ENCODE peak calls at places on chromosomes 13 and 19, in six cellular contexts. X is tibial nerve, E is psoas muscle, J is dorsolateral prefrontal cortex, B is uterus, Z is right atrium auricular region. M is an unnamed sample.

GRCh38 chr19:17429661-17430101 is 9.8 kb downstream of the MVB12A start:
- DNase-seq in B (peak), Z (no peak), X (no peak), J (no peak), E (peak), M (no peak)

GRCh38 chr13:20264271-20265018 is 32.3 kb upstream of the GJB6 start:
- DNase-seq in E (no peak), X (no peak), B (no peak), J (no peak), Z (no peak), M (no peak)

GRCh38 chr19:6739884-6740588 is 556 bp downstream of the TRIP10 start:
- DNase-seq in J (no peak), E (peak), X (no peak), Z (no peak), B (no peak), M (peak)

GRCh38 chr13:58397596-58398387 is 766.2 kb downstream of the PCDH17 start:
- DNase-seq in X (no peak), Z (no peak), J (no peak), E (no peak), B (no peak), M (no peak)

GRCh38 chr13:48158290-48158689 is 63.4 kb upstream of the MED4 start:
- DNase-seq in E (no peak), B (no peak), J (no peak), Z (no peak), X (no peak), M (no peak)

GRCh38 chr13:25581351-25581750 is 209.6 kb downstream of the ATP8A2 start:
- DNase-seq in J (no peak), E (no peak), B (no peak), X (no peak), Z (no peak), M (no peak)

GRCh38 chr19:38728752-38729541 is 15.3 kb downstream of the CAPN12 start:
- DNase-seq in X (no peak), E (no peak), J (no peak), Z (no peak), B (peak), M (no peak)

GRCh38 chr13:72139192-72139591 is 272.2 kb upstream of the DACH1 start:
- DNase-seq in J (no peak), E (no peak), B (no peak), Z (no peak), X (no peak), M (no peak)

GRCh38 chr19:35266904-35267817 is 1.6 kb upstream of the USF2 start:
- DNase-seq in Z (no peak), J (peak), E (peak), B (peak), X (no peak), M (peak)

GRCh38 chr13:84445776-84446175 is 563.5 kb upstream of the SLITRK1 start:
- DNase-seq in X (no peak), B (no peak), Z (no peak), J (no peak), E (no peak), M (no peak)

GRCh38 chr19:19372656-19373416 is 32.6 kb upstream of the GATAD2A start:
- DNase-seq in X (no peak), J (no peak), Z (peak), B (peak), E (no peak), M (peak)

GRCh38 chr13:77737583-77738200 is 40.2 kb downstream of the SLAIN1 start:
- DNase-seq in B (no peak), X (no peak), J (no peak), Z (no peak), E (no peak), M (no peak)

GRCh38 chr19:5865772-5866171 is 4.6 kb downstream of the FUT5 start:
- DNase-seq in X (no peak), J (no peak), E (no peak), Z (no peak), B (no peak), M (no peak)

GRCh38 chr13:22357132-22357531 is 686.3 kb downstream of the FGF9 start:
- DNase-seq in B (no peak), J (no peak), X (no peak), Z (no peak), E (no peak), M (no peak)

GRCh38 chr13:33775339-33776108 is 42.4 kb upstream of the RFC3 start:
- DNase-seq in X (no peak), Z (no peak), B (no peak), E (no peak), J (no peak), M (no peak)

GRCh38 chr13:109479991-109480696 is 306.2 kb downstream of the IRS2 start:
- DNase-seq in J (no peak), E (no peak), Z (no peak), X (no peak), B (no peak), M (no peak)

GRCh38 chr19:50669319-50670101 is 20.3 kb downstream of the C19orf81 start:
- DNase-seq in Z (no peak), J (no peak), E (no peak), B (no peak), X (no peak), M (no peak)

GRCh38 chr19:4385291-4386037 is 14.9 kb downstream of the SH3GL1 start:
- DNase-seq in J (peak), B (no peak), Z (no peak), X (no peak), E (no peak), M (no peak)

GRCh38 chr19:15836345-15836594 is 20.8 kb upstream of the OR10H1 start:
- DNase-seq in E (no peak), Z (peak), X (no peak), J (no peak), B (peak), M (no peak)

GRCh38 chr19:19062454-19063182 is 1.2 kb upstream of the SLC25A42 start:
- DNase-seq in E (no peak), J (no peak), X (no peak), B (no peak), Z (no peak), M (no peak)

GRCh38 chr19:8302734-8303133 is 5.4 kb downstream of the CD320 start:
- DNase-seq in B (no peak), J (peak), Z (peak), E (no peak), X (peak), M (peak)

GRCh38 chr13:97934590-97934989 is 18.9 kb upstream of the IPO5 start:
- DNase-seq in X (no peak), Z (no peak), B (no peak), E (no peak), J (no peak), M (no peak)

DNA sequence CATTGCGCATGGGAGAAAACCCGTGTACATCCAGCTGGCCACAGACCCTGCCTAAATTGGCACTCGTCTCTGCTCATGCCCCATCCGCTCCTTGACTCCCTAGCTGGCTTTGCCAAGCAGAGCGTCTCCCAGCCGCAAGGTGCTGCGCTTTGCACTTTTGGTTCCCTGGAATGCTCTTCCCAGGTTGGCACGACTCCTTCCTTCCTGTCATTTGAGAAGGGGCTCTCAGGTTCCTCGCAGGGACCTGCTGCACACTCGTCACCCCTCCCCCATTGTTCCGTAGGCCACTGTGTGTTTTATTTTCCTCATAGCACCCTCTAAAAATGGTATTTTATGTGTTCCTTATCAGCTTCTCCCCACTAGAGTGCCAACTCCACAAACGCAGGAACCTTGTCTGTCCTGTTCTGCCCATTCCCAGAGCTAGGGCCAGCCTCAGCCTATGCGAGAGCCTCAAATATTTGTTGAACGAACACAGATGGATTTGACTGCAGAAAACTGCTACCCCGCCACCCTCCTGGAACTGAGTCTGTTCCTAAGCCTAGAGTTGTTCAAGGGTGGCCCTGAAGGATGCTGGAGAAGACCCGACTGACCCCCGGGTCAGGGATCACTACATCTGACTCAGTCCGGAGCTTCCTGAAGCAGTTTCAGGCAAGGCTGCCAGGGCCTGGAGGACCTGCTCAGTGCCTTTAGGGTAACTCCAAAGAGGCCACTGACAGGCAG is 8.4 kb upstream of the CEBPA start:
- DNase-seq in Z (no peak), B (no peak), X (no peak), J (no peak), E (no peak), M (peak)
- TF ChIP-seq CTCF in Z (no peak), B (no peak), X (no peak), J (no peak), E (no peak), M (no peak)

DNA sequence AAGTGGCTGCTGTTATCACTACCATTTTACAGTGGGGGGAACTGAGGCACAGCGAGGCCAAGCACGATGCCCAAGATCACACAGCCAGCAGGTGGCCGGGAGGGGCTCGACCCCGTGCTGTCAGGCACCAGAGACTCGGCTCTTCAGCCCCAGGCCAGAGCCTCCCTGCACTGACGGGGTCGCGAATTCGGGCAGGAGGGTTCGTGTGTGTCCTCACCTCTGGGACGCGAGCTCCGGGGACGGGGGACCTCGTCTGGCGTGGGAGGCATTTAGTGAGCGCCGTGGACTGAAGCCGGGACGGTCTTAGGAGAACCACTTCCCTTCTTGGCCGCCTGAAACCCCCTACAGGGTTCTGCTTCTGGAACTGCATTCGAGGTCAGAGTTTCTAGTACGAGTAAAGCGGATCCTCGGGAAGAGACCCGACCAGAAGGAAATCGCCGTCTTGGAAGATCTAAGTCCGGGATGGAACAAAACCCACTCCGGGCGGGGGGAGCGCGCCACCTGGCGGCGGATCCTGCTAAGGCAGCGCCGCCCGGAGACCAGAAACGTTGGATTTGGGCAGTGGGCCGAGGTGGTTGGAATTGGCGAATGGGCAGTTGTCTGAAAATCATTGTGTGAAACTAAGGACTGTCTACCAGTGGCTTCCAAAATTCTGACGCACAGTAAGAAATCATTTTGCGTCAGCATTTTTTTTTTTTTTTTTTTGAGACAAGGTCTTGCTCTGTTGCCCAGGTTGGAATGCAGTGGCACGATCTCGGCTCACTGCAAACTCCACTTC is 21.2 kb downstream of the ZNF114 start:
- DNase-seq in B (peak), X (peak), Z (peak), E (peak), J (peak), M (peak)
- H3K4me3 ChIP-seq in B (peak), X (peak), Z (peak), E (peak), J (peak), M (peak)

GRCh38 chr19:45865269-45865948 is 1.3 kb downstream of the FOXA3 start:
- DNase-seq in B (no peak), Z (no peak), E (no peak), X (no peak), J (no peak), M (no peak)

GRCh38 chr19:45863840-45864628 is at the start of gene FOXA3:
- DNase-seq in Z (no peak), B (no peak), J (no peak), E (peak), X (no peak), M (no peak)

GRCh38 chr19:45863335-45863839 is 440 bp upstream of the SYMPK start:
- DNase-seq in E (no peak), X (no peak), B (no peak), J (no peak), Z (no peak), M (no peak)

GRCh38 chr19:45862564-45863334 is at the start of gene SYMPK:
- DNase-seq in Z (peak), J (peak), B (peak), E (peak), X (peak), M (peak)

GRCh38 chr19:45864629-45865082 is 530 bp downstream of the FOXA3 start:
- DNase-seq in E (no peak), J (no peak), X (no peak), B (no peak), Z (no peak), M (no peak)
- H3K27ac ChIP-seq in E (no peak), J (no peak), X (no peak), B (no peak), Z (no peak), M (no peak)

DNA sequence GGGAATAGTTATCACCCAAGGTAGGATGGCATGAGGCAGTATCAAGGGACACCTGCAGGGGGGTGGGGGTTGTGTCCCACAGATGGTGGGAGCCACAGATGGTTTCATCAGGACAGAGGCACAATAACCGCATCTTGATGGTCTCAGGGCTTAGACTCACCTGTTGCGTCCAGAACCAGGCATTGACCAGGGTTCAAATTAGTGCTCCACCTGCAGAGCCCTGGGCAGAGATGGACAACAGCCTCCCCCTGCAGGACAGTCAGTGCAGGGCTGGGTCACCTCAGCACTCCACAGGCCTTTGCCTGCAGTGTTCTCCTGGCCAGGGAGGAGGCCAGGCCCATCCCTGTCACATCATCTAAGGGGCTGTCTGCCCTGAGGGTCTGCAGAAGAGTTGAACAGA is 14.5 kb upstream of the CEACAM1 start:
- DNase-seq in Z (no peak), B (no peak), X (no peak), J (no peak), E (no peak), M (no peak)
- TF ChIP-seq CTCF in Z (no peak), B (no peak), X (no peak), J (no peak), E (no peak), M (no peak)

DNA sequence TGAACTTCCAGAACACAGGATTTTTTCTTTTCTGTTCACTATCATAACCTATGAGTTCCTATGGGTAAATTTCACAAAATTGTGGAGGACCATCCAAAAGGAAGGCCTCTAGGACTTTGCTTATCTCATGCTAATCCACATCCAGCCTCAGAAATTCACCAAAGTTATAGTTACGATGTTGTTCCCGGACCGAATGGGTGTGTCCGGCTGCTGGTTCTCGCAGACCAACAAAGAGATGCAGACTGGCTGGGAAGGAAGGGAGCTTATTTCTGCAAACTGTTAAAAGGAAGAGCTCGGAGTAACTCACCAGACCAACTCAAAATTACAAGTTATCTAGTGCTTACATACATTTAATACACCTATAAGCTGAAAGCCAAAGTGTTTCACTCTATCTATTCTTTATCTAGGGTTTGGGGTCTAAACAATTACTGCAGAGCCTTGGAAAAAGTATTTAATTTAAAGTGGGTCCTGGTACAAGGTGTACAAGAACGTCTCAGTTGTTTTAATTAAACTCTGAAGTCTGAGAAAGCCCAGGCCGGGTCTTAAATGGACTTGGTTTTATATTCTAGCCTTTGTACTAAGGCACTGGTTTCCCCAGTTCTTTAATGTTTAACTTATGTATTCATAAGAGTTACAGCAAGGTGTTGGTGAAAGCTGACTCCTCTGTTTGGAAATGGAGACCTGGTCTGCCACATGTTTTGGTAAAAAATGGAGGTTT is 883.0 kb upstream of the SPRY2 start:
- DNase-seq in E (no peak), B (no peak), X (no peak), J (no peak), Z (no peak), M (no peak)
- H3K4me3 ChIP-seq in E (no peak), B (no peak), X (no peak), J (no peak), Z (no peak), M (no peak)

DNA sequence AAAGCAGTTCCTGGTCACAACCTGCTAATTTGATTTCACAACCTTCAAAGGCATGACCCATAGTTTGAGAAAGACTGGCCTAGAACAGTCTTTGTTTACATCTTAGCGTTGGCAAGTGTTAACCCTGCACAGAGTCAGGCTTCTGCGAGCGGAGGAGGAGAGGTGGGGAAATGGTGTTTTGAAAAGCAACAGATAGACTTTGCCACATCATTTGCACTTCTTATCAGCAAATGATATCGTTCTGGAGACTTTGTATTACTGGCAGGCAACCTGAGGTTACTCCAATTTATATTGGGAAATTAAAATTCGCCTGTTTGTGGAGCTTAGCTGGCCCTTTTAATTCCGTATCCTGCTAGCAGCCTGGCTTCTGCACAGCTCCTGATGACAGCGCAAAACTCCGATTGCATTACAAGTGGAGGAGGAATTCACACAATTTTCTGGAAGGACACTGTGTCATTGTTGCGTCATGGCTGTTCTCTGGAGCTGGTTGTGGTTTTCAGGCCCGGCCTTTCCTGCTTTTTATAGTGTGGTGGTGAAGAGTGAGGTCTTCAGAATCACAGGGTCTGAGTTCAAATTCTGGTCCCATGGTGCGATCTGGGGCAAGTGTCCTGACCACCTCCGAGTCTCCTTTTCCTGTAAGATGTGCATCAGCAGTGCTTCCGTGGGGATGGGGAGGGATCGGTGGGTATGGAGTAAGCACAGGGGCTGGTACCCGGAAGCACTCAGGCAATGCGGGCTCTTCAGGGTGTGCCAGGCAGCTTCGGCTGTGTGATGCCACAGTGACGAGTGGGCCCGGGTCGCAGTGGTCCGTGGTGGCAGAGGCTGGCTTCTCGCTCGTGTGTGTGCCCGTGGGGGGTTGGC is 49.1 kb upstream of the EHD2 start:
- DNase-seq in J (no peak), X (peak), B (peak), Z (peak), E (peak), M (peak)
- H3K27ac ChIP-seq in J (peak), X (peak), B (peak), Z (peak), E (peak), M (peak)

GRCh38 chr19:28634031-28634328 is 579.0 kb downstream of the UQCRFS1 start:
- DNase-seq in Z (no peak), B (no peak), X (no peak), J (no peak), E (no peak), M (no peak)

GRCh38 chr19:28631931-28632330 is 581.0 kb downstream of the UQCRFS1 start:
- DNase-seq in B (no peak), J (no peak), Z (no peak), X (no peak), E (no peak), M (no peak)

GRCh38 chr19:28634837-28635236 is 578.1 kb downstream of the UQCRFS1 start:
- DNase-seq in J (no peak), Z (no peak), B (no peak), E (no peak), X (no peak), M (no peak)

GRCh38 chr19:28632357-28633076 is 580.4 kb downstream of the UQCRFS1 start:
- DNase-seq in E (no peak), Z (no peak), B (no peak), X (no peak), J (no peak), M (no peak)

DNA sequence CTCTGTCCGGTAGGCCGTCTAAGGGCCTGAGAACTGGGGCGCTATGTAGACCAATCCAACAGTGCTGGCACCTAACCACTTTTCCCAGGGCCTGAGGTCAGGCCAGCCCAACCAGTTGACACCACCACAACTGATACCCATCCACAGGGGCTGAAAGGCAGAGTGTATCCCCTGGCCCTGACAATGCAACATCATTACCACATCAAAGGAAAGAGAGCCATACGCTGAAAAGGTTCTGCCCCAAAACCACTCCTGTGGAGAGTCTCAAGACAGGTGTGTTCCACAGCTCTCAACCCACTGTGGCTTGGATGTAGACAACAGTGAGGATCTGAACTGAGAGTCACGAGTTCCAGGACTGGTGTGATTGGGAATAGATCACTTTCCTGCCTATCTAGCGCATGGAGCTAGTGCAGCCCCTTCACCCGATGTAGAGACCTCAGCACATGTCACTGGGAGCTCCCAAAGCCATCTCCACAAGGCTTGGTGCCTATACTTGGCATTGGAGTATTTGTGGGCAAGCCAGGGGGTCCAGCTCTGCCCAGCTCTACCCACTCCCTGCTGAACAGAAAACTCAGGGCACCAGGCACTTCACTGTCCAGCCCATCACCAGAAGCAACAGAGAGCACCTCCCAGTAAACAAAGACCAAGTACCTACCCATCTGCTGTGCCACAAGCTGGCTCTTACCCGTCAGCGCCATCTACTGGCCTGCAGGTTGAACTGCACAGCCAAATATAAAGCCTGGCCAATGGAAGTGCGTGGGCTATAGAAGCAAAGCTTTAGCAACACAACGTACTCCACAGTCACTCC is 579.5 kb downstream of the UQCRFS1 start:
- DNase-seq in Z (no peak), X (no peak), B (no peak), J (no peak), E (peak), M (peak)
- TF ChIP-seq CTCF in Z (peak), X (peak), B (peak), J (peak), E (peak), M (peak)

M was measured in lower lobe of right lung.